ENCODE peak calls at places on chromosomes 4 and X, in five cellular contexts. D, X, L, Y and M are unnamed samples.

GRCh38 chr4:112170451-112170993 is 25.3 kb downstream of the FAM241A start:
- DNase-seq in X (no peak), D (no peak), Y (peak; percentile 88), L (no peak), M (peak; percentile 17)

GRCh38 chr4:31657859-31658258 is 937.7 kb downstream of the PCDH7 start:
- DNase-seq in X (no peak), L (no peak), D (no peak), Y (peak; percentile 42), M (no peak)

GRCh38 chr4:74947798-74948197 is 14.9 kb downstream of the PARM1 start:
- DNase-seq in Y (no peak), D (no peak), X (no peak), L (no peak), M (peak; percentile 10)

GRCh38 chr4:47837582-47838294 is at the start of gene CORIN:
- DNase-seq in D (no peak), Y (no peak), L (peak; percentile 82), X (no peak), M (no peak)

GRCh38 chr4:128354205-128354821 is 66.7 kb upstream of the PGRMC2 start:
- DNase-seq in X (peak; percentile 53), Y (peak; percentile 93), D (no peak), L (no peak), M (peak; percentile 34)

GRCh38 chr4:148510211-148510610 is 68.0 kb upstream of the NR3C2 start:
- DNase-seq in Y (no peak), L (no peak), D (no peak), X (no peak), M (no peak)

GRCh38 chr4:46931981-46932380 is 22.9 kb upstream of the COX7B2 start:
- DNase-seq in Y (peak; percentile 64), X (peak; percentile 11), D (no peak), L (peak; percentile 81), M (peak; percentile 30)

GRCh38 chrX:34300871-34301270 is 168.8 kb upstream of the FAM47A start:
- DNase-seq in D (no peak), L (peak; percentile 83), X (peak; percentile 19), Y (peak; percentile 65), M (peak; percentile 44)

GRCh38 chr4:40233227-40233626 is 36.4 kb downstream of the RHOH start:
- DNase-seq in Y (no peak), D (no peak), L (no peak), X (no peak), M (no peak)

GRCh38 chrX:24396236-24396929 is 35.9 kb downstream of the SUPT20HL1 start:
- DNase-seq in X (peak; percentile 37), Y (peak; percentile 66), D (no peak), L (no peak), M (no peak)

GRCh38 chr4:97747945-97748344 is 395.3 kb downstream of the STPG2 start:
- DNase-seq in L (no peak), Y (no peak), X (no peak), D (no peak), M (no peak)

GRCh38 chr4:41257257-41257900 is 651 bp downstream of the UCHL1 start:
- DNase-seq in Y (peak; percentile 45), X (peak; percentile 31), D (no peak), L (peak; percentile 76), M (peak; percentile 71)

GRCh38 chr4:128600996-128601857 is 208.3 kb upstream of the JADE1 start:
- DNase-seq in L (peak; percentile 78), Y (peak; percentile 99), D (no peak), X (peak; percentile 91), M (peak; percentile 61)

DNA sequence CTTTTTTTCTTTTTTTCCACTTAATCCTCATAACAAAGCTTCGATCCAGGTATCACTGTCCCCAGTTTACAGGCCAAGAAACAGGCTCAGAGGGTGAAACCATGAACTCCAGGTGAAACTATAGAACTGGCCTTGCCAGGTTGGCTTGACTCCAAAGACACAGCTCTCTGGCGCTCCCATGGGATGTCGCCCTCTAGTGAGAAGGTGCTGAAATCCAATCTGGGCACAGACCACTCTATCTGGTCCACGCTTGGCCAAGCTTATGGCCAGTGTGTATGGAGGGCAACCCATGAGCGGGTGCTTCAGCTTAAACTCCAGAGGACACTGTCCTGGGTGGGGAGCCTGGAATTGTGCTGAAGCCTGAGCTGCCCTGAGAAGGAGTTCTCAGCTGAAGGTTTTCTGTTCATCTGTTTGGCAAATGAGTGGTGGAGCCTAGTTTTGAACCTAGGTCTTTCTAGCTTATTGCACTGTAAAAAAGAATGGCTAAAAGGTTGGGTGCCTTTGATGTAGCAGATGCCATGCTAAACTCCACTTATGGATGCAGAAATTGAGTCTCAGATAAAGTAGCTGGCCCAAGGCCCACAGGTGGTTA is 70.5 kb downstream of the SEL1L3 start:
- DNase-seq in Y (peak; percentile 23), L (peak; percentile 87), X (peak; percentile 83), D (no peak), M (peak; percentile 71)
- TF ChIP-seq CTCF in Y (peak; percentile 43), L (peak; percentile 86), X (peak; percentile 65), D (no peak), M (peak; percentile 59)

GRCh38 chr4:82839624-82840023 is 41.0 kb upstream of the SCD5 start:
- DNase-seq in Y (peak; percentile 45), X (no peak), D (no peak), L (no peak), M (no peak)

DNA sequence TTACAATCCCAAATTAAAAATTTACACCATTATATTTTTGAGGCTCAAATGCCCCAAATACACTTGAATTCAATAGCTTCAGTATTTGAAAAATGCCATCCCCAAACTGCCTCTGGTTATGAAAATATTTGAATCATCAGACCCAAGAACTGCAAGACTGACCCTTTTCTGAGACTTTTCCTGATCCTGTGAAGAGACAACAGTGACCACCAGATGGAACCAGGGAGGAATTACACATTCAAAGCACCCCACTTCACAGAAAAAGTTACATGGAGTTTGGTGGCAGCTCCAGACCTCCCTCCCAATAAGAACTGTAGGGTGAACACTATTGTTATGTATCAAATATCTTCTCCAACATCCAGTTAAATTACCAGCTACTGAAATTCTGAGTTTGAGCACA is 44.0 kb upstream of the SCD5 start:
- DNase-seq in X (no peak), L (no peak), D (no peak), Y (peak; percentile 45), M (no peak)
- TF ChIP-seq CTCF in X (no peak), L (peak; percentile 68), D (no peak), Y (peak; percentile 58), M (no peak)

DNA sequence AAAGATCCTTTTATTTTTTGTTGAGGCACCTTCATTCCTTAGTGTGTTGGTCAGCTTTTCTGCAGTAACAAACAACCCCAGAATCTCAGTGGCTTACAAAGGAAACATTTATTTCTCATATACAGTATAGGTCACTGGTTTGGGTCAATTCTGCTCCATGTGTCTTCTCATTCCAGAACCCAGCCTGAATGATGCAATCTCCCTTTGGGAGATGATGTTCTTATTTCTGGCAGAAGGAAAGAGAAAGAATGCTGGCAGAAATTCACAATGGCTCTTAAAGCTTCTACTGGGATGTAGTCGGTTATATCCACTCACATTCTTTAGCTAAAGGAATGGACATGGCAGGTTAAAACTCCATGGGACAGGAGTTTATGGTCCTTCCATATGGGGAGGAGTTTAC is 42.3 kb downstream of the IDS start:
- DNase-seq in Y (peak; percentile 48), D (no peak), L (no peak), X (no peak), M (no peak)
- TF ChIP-seq CTCF in Y (no peak), D (no peak), L (no peak), X (no peak), M (no peak)

GRCh38 chr4:76982638-76983579 is 33.4 kb downstream of the SEPTIN11 start:
- DNase-seq in D (no peak), L (no peak), X (no peak), Y (peak; percentile 46), M (no peak)
- TF ChIP-seq CTCF in D (no peak), L (peak; percentile 35), X (peak; percentile 14), Y (peak; percentile 31), M (no peak)

GRCh38 chr4:139084425-139085093 is 69.0 kb downstream of the NOCT start:
- DNase-seq in D (no peak), Y (peak; percentile 16), L (no peak), X (no peak), M (no peak)

GRCh38 chr4:139082750-139083532 is 67.4 kb downstream of the NOCT start:
- DNase-seq in Y (peak; percentile 97), L (peak; percentile 98), X (peak; percentile 98), D (peak; percentile 71), M (peak; percentile 91)

GRCh38 chr4:139078926-139079325 is 63.3 kb downstream of the NOCT start:
- DNase-seq in X (no peak), L (no peak), D (no peak), Y (no peak), M (no peak)

GRCh38 chr4:139085141-139085540 is 69.6 kb downstream of the NOCT start:
- DNase-seq in Y (peak; percentile 42), X (no peak), L (no peak), D (no peak), M (no peak)

DNA sequence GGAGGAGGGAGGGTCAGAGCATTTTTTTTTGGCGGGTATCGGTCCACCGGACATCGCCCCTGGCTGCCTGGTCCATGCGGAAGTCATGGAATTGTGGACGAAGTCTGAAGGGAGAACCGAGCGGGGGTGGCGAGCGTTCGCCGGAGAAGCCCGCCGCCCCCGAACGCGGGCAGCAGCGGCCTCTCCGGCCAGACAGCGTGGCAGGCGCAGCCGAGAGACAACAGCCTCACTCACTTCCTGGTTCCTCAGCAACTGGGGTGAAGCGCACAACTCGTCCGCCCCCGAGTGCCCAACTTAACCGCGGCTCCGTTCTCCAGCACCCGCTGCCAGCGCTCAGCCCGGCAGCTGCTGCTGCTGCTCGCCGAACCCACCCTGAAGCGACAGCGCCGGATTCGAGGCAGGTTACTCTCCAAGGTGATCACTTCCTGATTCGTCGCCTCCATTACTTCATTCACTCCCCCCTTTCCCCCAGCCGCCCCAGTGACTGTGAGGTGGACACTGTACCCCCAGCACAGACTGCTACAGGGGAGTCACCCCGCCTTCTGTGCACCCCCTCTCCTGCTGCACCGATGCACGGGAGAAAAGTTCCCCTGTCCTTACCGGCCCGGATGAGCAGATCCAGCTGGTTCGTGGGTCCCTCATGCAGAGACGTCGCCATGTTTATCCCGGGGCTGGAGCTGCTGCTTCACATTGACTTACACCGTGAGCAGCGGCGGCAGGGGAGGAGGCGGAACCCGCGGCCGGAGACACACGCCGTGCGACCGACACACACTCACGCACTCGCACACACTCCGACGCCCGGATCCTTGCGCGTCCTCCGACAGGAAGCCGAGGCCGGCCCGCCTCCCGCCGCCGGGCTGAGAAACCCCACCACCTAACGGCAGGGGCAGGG is 68.2 kb downstream of the NOCT start:
- DNase-seq in X (peak; percentile 95), L (peak; percentile 95), D (peak; percentile 73), Y (peak; percentile 92), M (peak; percentile 90)
- TF ChIP-seq CTCF in X (peak; percentile 31), L (peak; percentile 65), D (no peak), Y (no peak), M (peak; percentile 28)

GRCh38 chrX:67781132-67781531 is 237.3 kb downstream of the AR start:
- DNase-seq in L (no peak), X (peak; percentile 1), D (no peak), Y (no peak), M (no peak)
- TF ChIP-seq CTCF in L (no peak), X (no peak), D (no peak), Y (peak; percentile 71), M (no peak)